ENCODE peak calls at places on chromosome 18, in nine cellular contexts. One of them, this sample, is unnamed.

GRCh38 chr18:79527656-79528055 is 131.9 kb downstream of the NFATC1 start:
- DNase-seq in NB4: no peak
- DNase-seq in uterus: peak
- DNase-seq in breast epithelium: no peak
- DNase-seq in transverse colon: no peak
- DNase-seq in stomach: peak
- DNase-seq in endothelial cell of umbilical vein: no peak
- DNase-seq in HCT116: no peak
- DNase-seq in IMR-90: no peak
- DNase-seq in this sample: no peak

GRCh38 chr18:5294618-5295230 is 802 bp downstream of the ZBTB14 start:
- DNase-seq in endothelial cell of umbilical vein: peak
- DNase-seq in NB4: peak
- DNase-seq in IMR-90: peak
- DNase-seq in uterus: peak
- DNase-seq in stomach: peak
- DNase-seq in HCT116: no peak
- DNase-seq in breast epithelium: no peak
- DNase-seq in transverse colon: peak
- DNase-seq in this sample: peak

GRCh38 chr18:49813321-49814146 is at the start of gene ACAA2:
- DNase-seq in endothelial cell of umbilical vein: peak
- DNase-seq in breast epithelium: peak
- DNase-seq in HCT116: peak
- DNase-seq in transverse colon: peak
- DNase-seq in NB4: peak
- DNase-seq in uterus: peak
- DNase-seq in stomach: peak
- DNase-seq in IMR-90: peak
- DNase-seq in this sample: peak

GRCh38 chr18:47215554-47216138 is 35.8 kb downstream of the SKOR2 start:
- DNase-seq in breast epithelium: no peak
- DNase-seq in endothelial cell of umbilical vein: peak
- DNase-seq in uterus: no peak
- DNase-seq in transverse colon: no peak
- DNase-seq in HCT116: peak
- DNase-seq in stomach: no peak
- DNase-seq in NB4: peak
- DNase-seq in IMR-90: peak
- DNase-seq in this sample: no peak

GRCh38 chr18:995641-996040 is 91.0 kb downstream of the ADCYAP1 start:
- DNase-seq in HCT116: no peak
- DNase-seq in breast epithelium: peak
- DNase-seq in NB4: no peak
- DNase-seq in transverse colon: no peak
- DNase-seq in stomach: no peak
- DNase-seq in IMR-90: peak
- DNase-seq in uterus: peak
- DNase-seq in endothelial cell of umbilical vein: peak
- DNase-seq in this sample: no peak

GRCh38 chr18:49456794-49457193 is 3.7 kb downstream of the DYM start:
- DNase-seq in endothelial cell of umbilical vein: no peak
- DNase-seq in uterus: no peak
- DNase-seq in stomach: no peak
- DNase-seq in breast epithelium: no peak
- DNase-seq in HCT116: no peak
- DNase-seq in NB4: no peak
- DNase-seq in IMR-90: peak
- DNase-seq in transverse colon: no peak
- DNase-seq in this sample: no peak

GRCh38 chr18:28087173-28087563 is 89.8 kb downstream of the CDH2 start:
- DNase-seq in IMR-90: no peak
- DNase-seq in uterus: no peak
- DNase-seq in NB4: no peak
- DNase-seq in breast epithelium: no peak
- DNase-seq in endothelial cell of umbilical vein: peak
- DNase-seq in HCT116: no peak
- DNase-seq in transverse colon: peak
- DNase-seq in stomach: peak
- DNase-seq in this sample: no peak

GRCh38 chr18:25310045-25310444 is 41.9 kb downstream of the ZNF521 start:
- DNase-seq in HCT116: peak
- DNase-seq in uterus: no peak
- DNase-seq in breast epithelium: no peak
- DNase-seq in endothelial cell of umbilical vein: peak
- DNase-seq in NB4: peak
- DNase-seq in IMR-90: peak
- DNase-seq in stomach: no peak
- DNase-seq in transverse colon: no peak
- DNase-seq in this sample: no peak

GRCh38 chr18:23619388-23619873 is 33.1 kb upstream of the NPC1 start:
- DNase-seq in breast epithelium: no peak
- DNase-seq in stomach: peak
- DNase-seq in endothelial cell of umbilical vein: peak
- DNase-seq in HCT116: no peak
- DNase-seq in IMR-90: no peak
- DNase-seq in uterus: peak
- DNase-seq in transverse colon: peak
- DNase-seq in NB4: no peak
- DNase-seq in this sample: no peak

GRCh38 chr18:46407471-46408166 is 249.4 kb downstream of the LOXHD1 start:
- DNase-seq in HCT116: no peak
- DNase-seq in breast epithelium: no peak
- DNase-seq in endothelial cell of umbilical vein: no peak
- DNase-seq in transverse colon: no peak
- DNase-seq in IMR-90: peak
- DNase-seq in stomach: no peak
- DNase-seq in uterus: no peak
- DNase-seq in NB4: no peak
- DNase-seq in this sample: no peak

GRCh38 chr18:50819727-50820378 is at the start of gene MRO:
- DNase-seq in stomach: peak
- DNase-seq in breast epithelium: peak
- DNase-seq in NB4: peak
- DNase-seq in uterus: peak
- DNase-seq in HCT116: no peak
- DNase-seq in transverse colon: peak
- DNase-seq in IMR-90: peak
- DNase-seq in endothelial cell of umbilical vein: peak
- DNase-seq in this sample: peak

GRCh38 chr18:37742436-37742835 is 176.8 kb upstream of the CELF4 start:
- DNase-seq in breast epithelium: no peak
- DNase-seq in uterus: no peak
- DNase-seq in HCT116: no peak
- DNase-seq in transverse colon: no peak
- DNase-seq in NB4: no peak
- DNase-seq in endothelial cell of umbilical vein: no peak
- DNase-seq in IMR-90: no peak
- DNase-seq in stomach: no peak
- DNase-seq in this sample: no peak

GRCh38 chr18:25799221-25799620 is 291.2 kb downstream of the SS18 start:
- DNase-seq in HCT116: no peak
- DNase-seq in stomach: no peak
- DNase-seq in endothelial cell of umbilical vein: no peak
- DNase-seq in transverse colon: no peak
- DNase-seq in uterus: no peak
- DNase-seq in breast epithelium: no peak
- DNase-seq in IMR-90: peak
- DNase-seq in NB4: no peak
- DNase-seq in this sample: no peak

DNA sequence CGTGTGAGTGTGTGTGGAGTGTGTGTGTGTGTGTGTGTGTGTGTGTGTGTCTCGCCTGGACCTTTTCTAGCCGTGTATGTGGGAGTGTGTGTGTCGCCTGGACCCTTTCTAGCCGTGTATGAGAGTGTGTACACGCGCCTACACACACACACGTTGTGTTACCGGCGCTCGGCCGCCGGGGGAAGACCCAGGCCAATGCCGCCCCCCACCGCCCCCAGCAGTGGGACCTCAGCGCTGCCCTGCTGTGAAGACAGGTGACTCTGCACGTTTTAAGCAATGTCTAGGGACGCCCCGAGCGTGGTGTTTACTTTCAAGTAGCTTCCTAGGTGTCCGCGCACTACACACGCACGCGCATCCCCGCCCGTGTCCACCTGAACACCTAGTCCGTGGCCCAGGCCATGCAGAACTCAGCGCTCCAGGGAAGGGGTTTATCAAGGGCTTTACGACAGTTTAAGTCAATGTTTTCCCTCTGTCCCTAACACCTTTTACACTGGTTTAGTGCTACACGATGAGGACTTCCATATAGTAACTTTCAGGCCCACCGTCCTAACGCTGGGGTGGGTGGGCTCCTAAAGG is 1.2 kb upstream of the BCL2 start:
- DNase-seq in NB4: peak
- DNase-seq in transverse colon: peak
- DNase-seq in breast epithelium: peak
- DNase-seq in IMR-90: peak
- DNase-seq in HCT116: no peak
- DNase-seq in stomach: peak
- DNase-seq in uterus: peak
- DNase-seq in endothelial cell of umbilical vein: peak
- DNase-seq in this sample: peak
- TF ChIP-seq POLR2A in NB4: no peak
- TF ChIP-seq POLR2A in transverse colon: peak
- TF ChIP-seq POLR2A in breast epithelium: no peak
- TF ChIP-seq POLR2A in IMR-90: no peak
- TF ChIP-seq POLR2A in HCT116: no peak
- TF ChIP-seq POLR2A in stomach: no peak
- TF ChIP-seq POLR2A in uterus: peak
- TF ChIP-seq POLR2A in endothelial cell of umbilical vein: no peak
- TF ChIP-seq POLR2A in this sample: no peak

GRCh38 chr18:2655153-2655953 is at the start of gene SMCHD1:
- DNase-seq in breast epithelium: peak
- DNase-seq in HCT116: peak
- DNase-seq in transverse colon: peak
- DNase-seq in endothelial cell of umbilical vein: peak
- DNase-seq in IMR-90: peak
- DNase-seq in uterus: peak
- DNase-seq in stomach: peak
- DNase-seq in NB4: peak
- DNase-seq in this sample: peak
- TF ChIP-seq POLR2A in breast epithelium: no peak
- TF ChIP-seq POLR2A in HCT116: peak
- TF ChIP-seq POLR2A in transverse colon: peak
- TF ChIP-seq POLR2A in endothelial cell of umbilical vein: peak
- TF ChIP-seq POLR2A in IMR-90: peak
- TF ChIP-seq POLR2A in uterus: peak
- TF ChIP-seq POLR2A in stomach: no peak
- TF ChIP-seq POLR2A in NB4: peak
- TF ChIP-seq POLR2A in this sample: peak

DNA sequence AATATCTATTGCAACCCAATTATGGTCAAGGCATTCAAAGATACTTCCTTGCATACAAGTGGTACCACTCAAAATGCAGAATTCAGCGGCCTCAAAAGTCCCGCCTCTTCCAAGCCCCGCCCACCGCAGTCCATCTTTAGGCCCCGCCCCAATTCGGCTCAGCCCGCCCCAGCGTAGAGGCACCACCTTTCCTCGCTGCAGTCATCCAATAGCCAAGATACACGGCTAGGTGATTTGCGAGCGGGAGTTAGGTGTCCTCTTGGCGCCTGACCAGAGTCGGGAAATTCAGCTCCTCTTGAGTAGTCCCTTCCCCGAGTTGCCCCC is 431 bp upstream of the SEC11C start:
- DNase-seq in breast epithelium: peak
- DNase-seq in uterus: peak
- DNase-seq in NB4: peak
- DNase-seq in transverse colon: peak
- DNase-seq in IMR-90: peak
- DNase-seq in HCT116: peak
- DNase-seq in stomach: peak
- DNase-seq in endothelial cell of umbilical vein: no peak
- DNase-seq in this sample: peak
- TF ChIP-seq POLR2A in breast epithelium: no peak
- TF ChIP-seq POLR2A in uterus: no peak
- TF ChIP-seq POLR2A in NB4: no peak
- TF ChIP-seq POLR2A in transverse colon: no peak
- TF ChIP-seq POLR2A in IMR-90: no peak
- TF ChIP-seq POLR2A in HCT116: no peak
- TF ChIP-seq POLR2A in stomach: no peak
- TF ChIP-seq POLR2A in endothelial cell of umbilical vein: no peak
- TF ChIP-seq POLR2A in this sample: no peak

DNA sequence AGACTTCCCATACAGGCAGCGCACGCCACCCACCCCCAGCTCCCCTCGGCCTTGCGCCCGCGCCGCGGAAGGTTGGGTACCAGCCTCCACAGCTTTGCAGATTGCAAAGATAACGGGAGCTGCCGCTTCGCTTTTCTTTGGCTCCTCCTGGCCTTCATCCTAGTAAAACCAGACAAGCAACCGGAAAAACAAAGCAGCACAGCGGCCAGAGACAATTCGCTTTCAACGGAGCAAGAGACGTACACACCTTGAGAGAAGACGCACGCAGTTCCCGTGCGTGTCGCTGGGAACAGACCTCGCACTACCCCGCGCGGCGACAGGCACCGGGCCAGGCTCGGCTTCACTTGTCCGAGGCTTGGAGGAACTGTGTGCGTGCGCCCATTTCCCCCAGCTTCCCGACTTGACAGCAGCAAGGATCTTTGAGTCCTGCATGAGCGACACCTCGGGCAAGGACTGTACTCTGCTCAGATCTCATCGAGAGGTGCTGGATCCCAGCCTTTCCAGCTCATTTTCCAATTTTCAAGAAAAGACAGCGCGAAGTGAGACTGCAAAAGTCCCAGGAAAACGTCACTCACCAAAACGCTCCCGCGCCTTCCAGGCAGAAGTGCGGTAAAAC is 964 bp downstream of the ZBTB7C start:
- DNase-seq in stomach: no peak
- DNase-seq in uterus: no peak
- DNase-seq in endothelial cell of umbilical vein: peak
- DNase-seq in IMR-90: no peak
- DNase-seq in NB4: no peak
- DNase-seq in breast epithelium: peak
- DNase-seq in HCT116: no peak
- DNase-seq in transverse colon: no peak
- DNase-seq in this sample: no peak
- TF ChIP-seq POLR2A in stomach: no peak
- TF ChIP-seq POLR2A in uterus: no peak
- TF ChIP-seq POLR2A in endothelial cell of umbilical vein: no peak
- TF ChIP-seq POLR2A in IMR-90: no peak
- TF ChIP-seq POLR2A in NB4: no peak
- TF ChIP-seq POLR2A in breast epithelium: no peak
- TF ChIP-seq POLR2A in HCT116: no peak
- TF ChIP-seq POLR2A in transverse colon: no peak
- TF ChIP-seq POLR2A in this sample: no peak

This sample was measured in esophagus squamous epithelium.